ENCODE peak calls at places on chromosomes 4 and X, in four cellular contexts. P is GM12865, W is upper lobe of right lung, Q is astrocyte of the spinal cord. X is an unnamed sample.

GRCh38 chrX:118495061-118495921 is at the start of gene DOCK11:
- DNase-seq in P (peak), W (peak), Q (peak), X (peak)

GRCh38 chr4:177489847-177490246 is 47.6 kb upstream of the AGA start:
- DNase-seq in P (no peak), W (no peak), Q (peak), X (no peak)

GRCh38 chr4:155603360-155603891 is 63.2 kb upstream of the GUCY1A1 start:
- DNase-seq in P (peak), W (no peak), Q (no peak), X (no peak)

GRCh38 chr4:164501074-164501473 is 252.9 kb upstream of the SMIM31 start:
- DNase-seq in P (no peak), W (no peak), Q (peak), X (no peak)

GRCh38 chr4:91636083-91636482 is 667.7 kb upstream of the GRID2 start:
- DNase-seq in P (no peak), W (no peak), Q (no peak), X (no peak)

GRCh38 chr4:98046665-98047064 is 96.6 kb downstream of the STPG2 start:
- DNase-seq in P (no peak), W (no peak), Q (no peak), X (no peak)

GRCh38 chrX:70262952-70263567 is 3.1 kb upstream of the P2RY4 start:
- DNase-seq in P (peak), W (peak), Q (peak), X (no peak)

GRCh38 chrX:4932790-4933189 is 1219.3 kb upstream of the PRKX start:
- DNase-seq in P (no peak), W (no peak), Q (peak), X (peak)

GRCh38 chrX:105837227-105837626 is 14.9 kb downstream of the NRK start:
- DNase-seq in P (no peak), W (no peak), Q (peak), X (peak)

GRCh38 chrX:44705817-44706551 is 137.8 kb upstream of the DUSP21 start:
- DNase-seq in P (no peak), W (no peak), Q (no peak), X (no peak)

GRCh38 chr4:168615294-168615693 is 118.4 kb downstream of the PALLD start:
- DNase-seq in P (no peak), W (no peak), Q (peak), X (peak)

GRCh38 chr4:153095448-153096204 is 108.6 kb upstream of the TRIM2 start:
- DNase-seq in P (no peak), W (no peak), Q (no peak), X (no peak)

GRCh38 chrX:149630681-149631292 is 805 bp downstream of the TMEM185A start:
- DNase-seq in P (no peak), W (no peak), Q (peak), X (peak)

GRCh38 chrX:133776072-133776471 is 209.3 kb downstream of the GPC3 start:
- DNase-seq in P (peak), W (peak), Q (no peak), X (no peak)

GRCh38 chrX:70190225-70190624 is 12.9 kb downstream of the DGAT2L6 start:
- DNase-seq in P (no peak), W (no peak), Q (no peak), X (no peak)

GRCh38 chr4:150381671-150382427 is 200.1 kb upstream of the MAB21L2 start:
- DNase-seq in P (no peak), W (no peak), Q (no peak), X (no peak)
- H3K4me3 ChIP-seq in P (no peak), W (no peak), Q (no peak), X (no peak)

GRCh38 chrX:123184858-123185251 is 777 bp downstream of the GRIA3 start:
- DNase-seq in P (no peak), W (no peak), Q (no peak), X (no peak)
- H3K4me3 ChIP-seq in P (peak), W (peak), Q (peak), X (peak)

GRCh38 chr4:825063-825968 is 613 bp downstream of the CPLX1 start:
- DNase-seq in P (no peak), W (peak), Q (no peak), X (no peak)
- H3K4me3 ChIP-seq in P (no peak), W (peak), Q (no peak), X (peak)

GRCh38 chr4:83281326-83281725 is 3.3 kb downstream of the COQ2 start:
- DNase-seq in P (peak), W (no peak), Q (no peak), X (no peak)

GRCh38 chr4:83282049-83282535 is 2.5 kb downstream of the COQ2 start:
- DNase-seq in P (peak), W (no peak), Q (peak), X (peak)

GRCh38 chr4:83285022-83285387 is 407 bp upstream of the COQ2 start:
- DNase-seq in P (peak), W (no peak), Q (peak), X (peak)

GRCh38 chr4:83284161-83285021 is at the start of gene COQ2:
- DNase-seq in P (peak), W (peak), Q (peak), X (peak)
- H3K4me3 ChIP-seq in P (peak), W (peak), Q (peak), X (peak)

DNA sequence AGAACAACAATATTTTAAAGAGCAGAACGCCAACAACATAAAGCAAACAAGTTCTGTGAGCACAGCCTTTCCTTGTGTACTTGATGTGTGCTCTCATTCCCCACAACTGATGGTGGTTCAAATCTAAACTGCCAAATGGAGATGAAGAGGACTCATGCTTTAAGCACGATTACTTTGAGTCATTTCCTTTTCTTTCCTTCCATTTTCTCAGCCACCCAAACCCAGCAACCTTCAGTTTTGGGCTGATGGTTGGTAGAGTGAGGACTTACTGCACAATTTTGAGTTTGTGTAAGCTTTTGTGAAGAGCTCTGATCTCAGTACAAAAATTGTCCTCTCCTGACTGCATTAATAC is 1.7 kb downstream of the NSD2 start:
- DNase-seq in P (peak), W (no peak), Q (peak), X (peak)
- H3K4me3 ChIP-seq in P (peak), W (no peak), Q (peak), X (peak)

X was measured in skeletal muscle cell.